ENCODE peak calls at places on chromosome 3, in nine cellular contexts. M, X, L, N, V, H, Y, P and B are unnamed samples.

GRCh38 chr3:47266709-47267489 is 15.7 kb downstream of the KIF9 start:
- DNase-seq in M (peak), X (peak), L (no peak), N (peak), V (peak), H (peak), Y (peak), P (peak), B (peak)

GRCh38 chr3:11567516-11568467 is 75.9 kb downstream of the VGLL4 start:
- DNase-seq in M (no peak), X (peak), L (peak), N (no peak), V (peak), H (peak), Y (peak), P (peak), B (peak)

GRCh38 chr3:37375184-37376120 is 201.1 kb upstream of the LRRFIP2 start:
- DNase-seq in M (no peak), X (no peak), L (no peak), N (no peak), V (no peak), H (no peak), Y (no peak), P (no peak), B (no peak)

GRCh38 chr3:115692887-115693524 is 69.7 kb downstream of the GAP43 start:
- DNase-seq in M (peak), X (peak), L (peak), N (peak), V (peak), H (peak), Y (peak), P (peak), B (peak)

GRCh38 chr3:10334042-10334441 is 13.1 kb upstream of the SEC13 start:
- DNase-seq in M (peak), X (no peak), L (peak), N (peak), V (no peak), H (no peak), Y (no peak), P (no peak), B (no peak)

GRCh38 chr3:159253860-159254259 is 452.0 kb downstream of the MFSD1 start:
- DNase-seq in M (no peak), X (no peak), L (no peak), N (no peak), V (no peak), H (no peak), Y (peak), P (peak), B (no peak)

GRCh38 chr3:109818081-109818480 is 480.7 kb upstream of the DPPA4 start:
- DNase-seq in M (no peak), X (no peak), L (no peak), N (no peak), V (no peak), H (no peak), Y (no peak), P (no peak), B (no peak)

GRCh38 chr3:14699643-14700042 is 24.7 kb downstream of the C3orf20 start:
- DNase-seq in M (peak), X (no peak), L (no peak), N (no peak), V (peak), H (peak), Y (no peak), P (no peak), B (no peak)

GRCh38 chr3:22245817-22246583 is 495.0 kb upstream of the ZNF385D start:
- DNase-seq in M (no peak), X (no peak), L (no peak), N (no peak), V (no peak), H (no peak), Y (no peak), P (no peak), B (no peak)

GRCh38 chr3:184011230-184011876 is 6.3 kb downstream of the ABCC5 start:
- DNase-seq in M (no peak), X (no peak), L (no peak), N (no peak), V (no peak), H (no peak), Y (no peak), P (peak), B (no peak)

GRCh38 chr3:13141991-13142412 is 68.8 kb upstream of the IQSEC1 start:
- DNase-seq in M (no peak), X (peak), L (peak), N (no peak), V (peak), H (peak), Y (peak), P (peak), B (no peak)

GRCh38 chr3:134126153-134126552 is 96.4 kb upstream of the SLCO2A1 start:
- DNase-seq in M (no peak), X (no peak), L (no peak), N (no peak), V (no peak), H (no peak), Y (no peak), P (peak), B (no peak)

GRCh38 chr3:197711973-197712707 is 24.6 kb downstream of the RUBCN start:
- DNase-seq in M (peak), X (peak), L (peak), N (peak), V (peak), H (peak), Y (peak), P (peak), B (peak)

GRCh38 chr3:196322-197153 is at the start of gene CHL1:
- DNase-seq in M (no peak), X (peak), L (peak), N (no peak), V (peak), H (no peak), Y (no peak), P (no peak), B (no peak)

GRCh38 chr3:142285057-142285666 is 59.8 kb upstream of the GK5 start:
- DNase-seq in M (no peak), X (no peak), L (no peak), N (no peak), V (no peak), H (no peak), Y (no peak), P (no peak), B (no peak)

GRCh38 chr3:48623851-48624547 is 2.4 kb upstream of the TMEM89 start:
- DNase-seq in M (no peak), X (no peak), L (no peak), N (no peak), V (no peak), H (no peak), Y (no peak), P (no peak), B (no peak)

GRCh38 chr3:183338520-183338919 is 85.5 kb downstream of the B3GNT5 start:
- DNase-seq in M (no peak), X (no peak), L (no peak), N (no peak), V (no peak), H (no peak), Y (no peak), P (no peak), B (no peak)

GRCh38 chr3:67335813-67336212 is 318.6 kb downstream of the SUCLG2 start:
- DNase-seq in M (no peak), X (no peak), L (no peak), N (no peak), V (no peak), H (peak), Y (no peak), P (no peak), B (no peak)

GRCh38 chr3:127305499-127305898 is 17.7 kb upstream of the PRR20G start:
- DNase-seq in M (no peak), X (no peak), L (no peak), N (no peak), V (no peak), H (no peak), Y (no peak), P (no peak), B (no peak)

GRCh38 chr3:127166501-127167065 is 26.3 kb upstream of the PRR23E start:
- DNase-seq in M (no peak), X (no peak), L (no peak), N (no peak), V (peak), H (no peak), Y (no peak), P (no peak), B (no peak)

GRCh38 chr3:141934354-141934753 is 57.9 kb downstream of the ATP1B3 start:
- DNase-seq in M (no peak), X (no peak), L (no peak), N (no peak), V (no peak), H (no peak), Y (no peak), P (no peak), B (no peak)

GRCh38 chr3:74353039-74353438 is 261.4 kb downstream of the CNTN3 start:
- DNase-seq in M (no peak), X (no peak), L (no peak), N (no peak), V (no peak), H (no peak), Y (no peak), P (no peak), B (no peak)

GRCh38 chr3:12175844-12176453 is 17.2 kb upstream of the TIMP4 start:
- DNase-seq in M (peak), X (peak), L (no peak), N (peak), V (no peak), H (peak), Y (no peak), P (peak), B (no peak)

GRCh38 chr3:154324919-154325318 is 632 bp upstream of the DHX36 start:
- DNase-seq in M (no peak), X (no peak), L (no peak), N (no peak), V (no peak), H (no peak), Y (no peak), P (no peak), B (no peak)

GRCh38 chr3:39808467-39809180 is 785 bp upstream of the MYRIP start:
- DNase-seq in M (no peak), X (peak), L (peak), N (no peak), V (no peak), H (no peak), Y (no peak), P (no peak), B (no peak)

GRCh38 chr3:155890671-155891190 is 20.3 kb downstream of the GMPS start:
- DNase-seq in M (no peak), X (no peak), L (no peak), N (no peak), V (no peak), H (peak), Y (no peak), P (peak), B (no peak)

GRCh38 chr3:138367912-138368311 is 19.5 kb downstream of the MRAS start:
- DNase-seq in M (peak), X (peak), L (peak), N (peak), V (peak), H (no peak), Y (no peak), P (no peak), B (no peak)

GRCh38 chr3:9697892-9698291 is 5.7 kb upstream of the CPNE9 start:
- DNase-seq in M (no peak), X (no peak), L (no peak), N (no peak), V (no peak), H (no peak), Y (no peak), P (no peak), B (no peak)

GRCh38 chr3:80492162-80492561 is 724.4 kb upstream of the ROBO1 start:
- DNase-seq in M (no peak), X (no peak), L (no peak), N (no peak), V (no peak), H (no peak), Y (no peak), P (peak), B (no peak)

GRCh38 chr3:55555866-55556621 is 68.9 kb upstream of the WNT5A start:
- DNase-seq in M (no peak), X (no peak), L (no peak), N (no peak), V (no peak), H (no peak), Y (no peak), P (no peak), B (no peak)

GRCh38 chr3:46693038-46693896 is at the start of gene ALS2CL:
- DNase-seq in M (peak), X (peak), L (peak), N (peak), V (peak), H (no peak), Y (peak), P (peak), B (no peak)

GRCh38 chr3:9715764-9716437 is 12.3 kb downstream of the CPNE9 start:
- DNase-seq in M (peak), X (peak), L (peak), N (no peak), V (peak), H (peak), Y (peak), P (peak), B (peak)

GRCh38 chr3:59654120-59654952 is 604.5 kb upstream of the CFAP20DC start:
- DNase-seq in M (peak), X (no peak), L (no peak), N (no peak), V (no peak), H (no peak), Y (peak), P (peak), B (no peak)

GRCh38 chr3:47781326-47781684 is 388 bp downstream of the SMARCC1 start:
- DNase-seq in M (peak), X (peak), L (no peak), N (peak), V (peak), H (peak), Y (peak), P (no peak), B (no peak)

GRCh38 chr3:69370945-69371301 is 15.0 kb downstream of the FRMD4B start:
- DNase-seq in M (no peak), X (no peak), L (no peak), N (no peak), V (no peak), H (no peak), Y (peak), P (no peak), B (no peak)

GRCh38 chr3:109070232-109070631 is 47.7 kb downstream of the MORC1 start:
- DNase-seq in M (no peak), X (no peak), L (no peak), N (no peak), V (no peak), H (no peak), Y (no peak), P (no peak), B (no peak)

GRCh38 chr3:94036909-94037507 is 8.6 kb upstream of the STX19 start:
- DNase-seq in M (no peak), X (no peak), L (no peak), N (no peak), V (no peak), H (peak), Y (peak), P (peak), B (peak)

DNA sequence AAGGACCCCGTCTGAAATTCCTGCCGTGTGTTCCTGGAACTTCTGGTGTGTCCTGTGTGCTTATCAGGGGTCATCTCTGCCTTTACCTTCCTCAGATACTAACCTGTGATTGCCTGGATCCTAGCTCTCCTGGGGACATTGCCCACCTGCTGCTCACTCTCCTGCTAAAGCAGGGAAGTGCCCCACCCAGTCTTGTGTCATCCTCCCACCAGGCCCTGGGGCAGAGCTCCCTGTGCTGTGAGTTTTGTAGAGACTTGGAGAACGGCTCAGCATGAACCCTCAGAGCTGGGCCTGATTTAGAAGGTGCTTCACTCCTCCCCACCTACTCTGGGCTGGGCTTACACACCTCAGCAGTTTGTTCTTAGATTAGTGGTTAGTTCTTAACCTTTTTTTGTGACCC is 3.8 kb upstream of the TMEM44 start:
- DNase-seq in M (no peak), X (no peak), L (no peak), N (no peak), V (peak), H (no peak), Y (peak), P (peak), B (no peak)
- H3K4me3 ChIP-seq in M (no peak), X (no peak), L (no peak), N (no peak), V (no peak), H (no peak), Y (no peak), P (no peak), B (no peak)

GRCh38 chr3:53051929-53052328 is 6.1 kb upstream of the SFMBT1 start:
- DNase-seq in M (no peak), X (no peak), L (no peak), N (no peak), V (no peak), H (no peak), Y (no peak), P (no peak), B (no peak)

GRCh38 chr3:53056442-53056841 is 10.6 kb upstream of the SFMBT1 start:
- DNase-seq in M (no peak), X (no peak), L (no peak), N (no peak), V (peak), H (peak), Y (no peak), P (peak), B (no peak)
- H3K4me3 ChIP-seq in M (no peak), X (no peak), L (no peak), N (no peak), V (no peak), H (no peak), Y (no peak), P (no peak), B (no peak)

GRCh38 chr3:147407107-147407494 is 758 bp upstream of the ZIC4 start:
- DNase-seq in M (no peak), X (no peak), L (peak), N (no peak), V (no peak), H (no peak), Y (no peak), P (no peak), B (no peak)
- H3K4me3 ChIP-seq in M (no peak), X (no peak), L (no peak), N (no peak), V (no peak), H (no peak), Y (no peak), P (peak), B (no peak)

DNA sequence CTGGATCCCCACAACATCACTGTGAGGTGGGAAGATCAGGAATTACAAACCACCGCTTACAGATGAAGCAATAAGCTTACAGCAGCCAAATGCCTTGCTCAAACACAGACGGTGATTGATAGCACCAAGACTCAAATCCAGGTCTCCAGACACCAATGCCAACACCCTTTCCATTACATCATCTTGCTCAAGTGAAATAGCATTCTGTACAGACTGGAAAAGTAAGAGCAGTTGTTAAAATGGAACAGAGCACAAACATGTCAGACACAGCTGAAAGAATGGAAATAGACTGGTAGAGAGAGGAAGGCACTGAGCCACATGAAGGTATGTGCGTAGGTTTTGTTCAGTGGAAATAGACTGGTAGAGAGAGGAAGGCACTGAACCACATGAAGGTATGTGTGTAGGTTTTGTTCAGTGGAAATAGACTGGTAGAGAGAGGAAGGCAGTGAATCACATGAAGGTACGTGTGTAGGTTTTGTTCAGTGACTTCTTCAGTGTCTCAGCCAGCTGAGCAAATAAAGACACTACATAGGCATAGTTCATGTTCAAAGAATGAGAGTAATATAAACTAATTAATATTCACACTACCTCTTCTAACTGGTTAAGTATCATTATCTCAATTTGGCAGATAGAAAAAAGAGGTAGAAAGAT is 15.6 kb downstream of the CLDN1 start:
- DNase-seq in M (no peak), X (no peak), L (no peak), N (no peak), V (no peak), H (peak), Y (peak), P (peak), B (peak)
- H3K4me3 ChIP-seq in M (no peak), X (no peak), L (no peak), N (no peak), V (no peak), H (no peak), Y (no peak), P (peak), B (no peak)

GRCh38 chr3:71303627-71304260 is 279.8 kb downstream of the FOXP1 start:
- DNase-seq in M (no peak), X (no peak), L (no peak), N (no peak), V (no peak), H (no peak), Y (no peak), P (no peak), B (no peak)
- H3K4me3 ChIP-seq in M (no peak), X (no peak), L (no peak), N (no peak), V (no peak), H (no peak), Y (no peak), P (no peak), B (no peak)

GRCh38 chr3:44000586-44000985 is 241.1 kb upstream of the TOPAZ1 start:
- DNase-seq in M (no peak), X (no peak), L (no peak), N (no peak), V (no peak), H (no peak), Y (peak), P (peak), B (no peak)
- H3K4me3 ChIP-seq in M (no peak), X (no peak), L (peak), N (no peak), V (no peak), H (no peak), Y (peak), P (peak), B (peak)

GRCh38 chr3:123618768-123619484 is 34.1 kb upstream of the HACD2 start:
- DNase-seq in M (peak), X (peak), L (peak), N (peak), V (peak), H (peak), Y (peak), P (peak), B (peak)
- H3K4me3 ChIP-seq in M (no peak), X (peak), L (no peak), N (no peak), V (no peak), H (peak), Y (no peak), P (no peak), B (no peak)